ENCODE peak calls at places on chromosome 10, in five cellular contexts. One of them, this sample, is unnamed.

GRCh38 chr10:122780391-122780790 is 65.3 kb downstream of the CUZD1 start:
- DNase-seq in fibroblast of pulmonary artery: peak
- DNase-seq in AG08395: no peak
- DNase-seq in HT-29: no peak
- DNase-seq in cardiac septum: no peak
- DNase-seq in this sample: no peak

GRCh38 chr10:52677087-52677486 is 95.5 kb downstream of the MBL2 start:
- DNase-seq in HT-29: no peak
- DNase-seq in AG08395: no peak
- DNase-seq in cardiac septum: no peak
- DNase-seq in fibroblast of pulmonary artery: peak
- DNase-seq in this sample: no peak

GRCh38 chr10:72658696-72659400 is 33.0 kb upstream of the MICU1 start:
- DNase-seq in HT-29: no peak
- DNase-seq in cardiac septum: no peak
- DNase-seq in fibroblast of pulmonary artery: no peak
- DNase-seq in AG08395: no peak
- DNase-seq in this sample: no peak

GRCh38 chr10:3195706-3196105 is 23.1 kb upstream of the PITRM1 start:
- DNase-seq in cardiac septum: no peak
- DNase-seq in fibroblast of pulmonary artery: no peak
- DNase-seq in HT-29: no peak
- DNase-seq in AG08395: no peak
- DNase-seq in this sample: no peak

GRCh38 chr10:4771554-4772201 is 54.3 kb upstream of the AKR1E2 start:
- DNase-seq in AG08395: peak
- DNase-seq in fibroblast of pulmonary artery: peak
- DNase-seq in cardiac septum: no peak
- DNase-seq in HT-29: peak
- DNase-seq in this sample: no peak

GRCh38 chr10:117541909-117542705 is 439 bp upstream of the EMX2 start:
- DNase-seq in cardiac septum: peak
- DNase-seq in HT-29: no peak
- DNase-seq in fibroblast of pulmonary artery: peak
- DNase-seq in AG08395: peak
- DNase-seq in this sample: peak

GRCh38 chr10:2798340-2798739 is 269.0 kb upstream of the PFKP start:
- DNase-seq in cardiac septum: no peak
- DNase-seq in HT-29: no peak
- DNase-seq in AG08395: no peak
- DNase-seq in fibroblast of pulmonary artery: no peak
- DNase-seq in this sample: no peak

GRCh38 chr10:108037061-108037460 is 872.6 kb upstream of the SORCS1 start:
- DNase-seq in HT-29: peak
- DNase-seq in AG08395: no peak
- DNase-seq in fibroblast of pulmonary artery: no peak
- DNase-seq in cardiac septum: no peak
- DNase-seq in this sample: no peak

GRCh38 chr10:46530249-46531186 is 25.9 kb downstream of the GPRIN2 start:
- DNase-seq in cardiac septum: peak
- DNase-seq in HT-29: no peak
- DNase-seq in fibroblast of pulmonary artery: peak
- DNase-seq in AG08395: peak
- DNase-seq in this sample: peak

GRCh38 chr10:63700209-63700934 is 179.2 kb downstream of the REEP3 start:
- DNase-seq in HT-29: no peak
- DNase-seq in AG08395: peak
- DNase-seq in fibroblast of pulmonary artery: peak
- DNase-seq in cardiac septum: no peak
- DNase-seq in this sample: no peak

GRCh38 chr10:24360286-24361127 is 151.6 kb downstream of the KIAA1217 start:
- DNase-seq in HT-29: peak
- DNase-seq in AG08395: peak
- DNase-seq in fibroblast of pulmonary artery: peak
- DNase-seq in cardiac septum: no peak
- DNase-seq in this sample: no peak

GRCh38 chr10:64896582-64896981 is 1375.4 kb downstream of the REEP3 start:
- DNase-seq in cardiac septum: no peak
- DNase-seq in HT-29: no peak
- DNase-seq in AG08395: no peak
- DNase-seq in fibroblast of pulmonary artery: no peak
- DNase-seq in this sample: no peak

GRCh38 chr10:97827778-97828291 is 21.8 kb upstream of the GOLGA7B start:
- DNase-seq in fibroblast of pulmonary artery: no peak
- DNase-seq in cardiac septum: no peak
- DNase-seq in AG08395: peak
- DNase-seq in HT-29: no peak
- DNase-seq in this sample: no peak

GRCh38 chr10:69439813-69440506 is 11.3 kb upstream of the TSPAN15 start:
- DNase-seq in HT-29: peak
- DNase-seq in fibroblast of pulmonary artery: peak
- DNase-seq in AG08395: peak
- DNase-seq in cardiac septum: no peak
- DNase-seq in this sample: no peak

GRCh38 chr10:127880557-127880956 is 12.2 kb downstream of the CLRN3 start:
- DNase-seq in cardiac septum: no peak
- DNase-seq in fibroblast of pulmonary artery: no peak
- DNase-seq in AG08395: no peak
- DNase-seq in HT-29: no peak
- DNase-seq in this sample: no peak

GRCh38 chr10:133442967-133443924 is 10.5 kb upstream of the SCART1 start:
- DNase-seq in cardiac septum: peak
- DNase-seq in HT-29: no peak
- DNase-seq in fibroblast of pulmonary artery: no peak
- DNase-seq in AG08395: no peak
- DNase-seq in this sample: no peak

GRCh38 chr10:130968964-130969363 is 342.6 kb downstream of the TCERG1L start:
- DNase-seq in AG08395: no peak
- DNase-seq in fibroblast of pulmonary artery: no peak
- DNase-seq in HT-29: no peak
- DNase-seq in cardiac septum: no peak
- DNase-seq in this sample: no peak

GRCh38 chr10:48364659-48365405 is 58.4 kb downstream of the MAPK8 start:
- DNase-seq in fibroblast of pulmonary artery: peak
- DNase-seq in AG08395: no peak
- DNase-seq in cardiac septum: no peak
- DNase-seq in HT-29: peak
- DNase-seq in this sample: no peak

GRCh38 chr10:102299873-102300272 is 54.5 kb downstream of the GBF1 start:
- DNase-seq in HT-29: no peak
- DNase-seq in fibroblast of pulmonary artery: peak
- DNase-seq in cardiac septum: no peak
- DNase-seq in AG08395: no peak
- DNase-seq in this sample: no peak

GRCh38 chr10:100866575-100867098 is 46.1 kb upstream of the SLF2 start:
- DNase-seq in fibroblast of pulmonary artery: no peak
- DNase-seq in AG08395: no peak
- DNase-seq in HT-29: no peak
- DNase-seq in cardiac septum: no peak
- DNase-seq in this sample: no peak

GRCh38 chr10:128863411-128863810 is 603.6 kb upstream of the MGMT start:
- DNase-seq in cardiac septum: no peak
- DNase-seq in HT-29: no peak
- DNase-seq in fibroblast of pulmonary artery: no peak
- DNase-seq in AG08395: no peak
- DNase-seq in this sample: no peak